ENCODE peak calls at places on chromosomes 6 and 20, in ten cellular contexts. K is lung, Z is Panc1, W is OCI-LY7, D is spleen, N is uterus, F is HCT116, G is IMR-90, X is adipocyte, A is H9. E is an unnamed sample.

GRCh38 chr20:31835977-31836852 is 9.2 kb downstream of the FOXS1 start:
- DNase-seq in K (peak; percentile 81), Z (no peak), W (no peak), D (no peak), N (peak; percentile 73), F (peak; percentile 51), G (peak; percentile 92), X (peak; percentile 87), A (no peak), E (peak; percentile 96)

GRCh38 chr6:26468829-26469228 is 11.1 kb downstream of the BTN2A1 start:
- DNase-seq in K (no peak), Z (no peak), W (no peak), D (no peak), N (no peak), F (no peak), G (no peak), X (no peak), A (no peak), E (no peak)

GRCh38 chr6:4264076-4264475 is 128.7 kb upstream of the ECI2 start:
- DNase-seq in K (no peak), Z (no peak), W (no peak), D (no peak), N (no peak), F (no peak), G (no peak), X (no peak), A (no peak), E (no peak)

GRCh38 chr6:111844376-111844775 is 28.9 kb downstream of the FYN start:
- DNase-seq in K (no peak), Z (no peak), W (no peak), D (no peak), N (no peak), F (no peak), G (no peak), X (no peak), A (no peak), E (no peak)

GRCh38 chr6:19369770-19370169 is 467.4 kb upstream of the ID4 start:
- DNase-seq in K (no peak), Z (no peak), W (no peak), D (no peak), N (no peak), F (no peak), G (no peak), X (peak; percentile 15), A (no peak), E (no peak)

GRCh38 chr20:63007472-63007721 is 633 bp upstream of the BHLHE23 start:
- DNase-seq in K (no peak), Z (no peak), W (no peak), D (no peak), N (no peak), F (no peak), G (no peak), X (no peak), A (no peak), E (no peak)

GRCh38 chr20:49999329-49999728 is 16.5 kb downstream of the SNAI1 start:
- DNase-seq in K (no peak), Z (no peak), W (no peak), D (no peak), N (no peak), F (no peak), G (no peak), X (no peak), A (no peak), E (no peak)

GRCh38 chr20:53844259-53844658 is 226.1 kb downstream of the BCAS1 start:
- DNase-seq in K (no peak), Z (no peak), W (no peak), D (no peak), N (no peak), F (no peak), G (no peak), X (no peak), A (no peak), E (no peak)

GRCh38 chr20:17611290-17611539 is 41.3 kb downstream of the DSTN start:
- DNase-seq in K (no peak), Z (no peak), W (no peak), D (no peak), N (no peak), F (no peak), G (no peak), X (no peak), A (no peak), E (peak; percentile 19)
- H3K4me1 ChIP-seq in K (peaks cover 22% of the 10 kb centered on the region), Z (peaks cover 60% of the 10 kb centered on the region), W (no peaks in the 10 kb centered on the region), D (peaks cover 7% of the 10 kb centered on the region), N (no peaks in the 10 kb centered on the region), F (no peaks in the 10 kb centered on the region), G (no peaks in the 10 kb centered on the region), X (peaks cover 28% of the 10 kb centered on the region), A (no peaks in the 10 kb centered on the region), E (peaks cover 13% of the 10 kb centered on the region)

GRCh38 chr6:108594640-108595039 is 33.9 kb downstream of the FOXO3 start:
- DNase-seq in K (peak; percentile 42), Z (no peak), W (no peak), D (no peak), N (no peak), F (no peak), G (no peak), X (peak; percentile 35), A (no peak), E (peak; percentile 57)

GRCh38 chr6:108597601-108598315 is 37.0 kb downstream of the FOXO3 start:
- DNase-seq in K (no peak), Z (no peak), W (peak; percentile 35), D (no peak), N (no peak), F (no peak), G (peak; percentile 38), X (no peak), A (no peak), E (no peak)

GRCh38 chr6:108598316-108598863 is 37.7 kb downstream of the FOXO3 start:
- DNase-seq in K (no peak), Z (no peak), W (peak; percentile 40), D (no peak), N (no peak), F (no peak), G (peak; percentile 47), X (peak; percentile 66), A (no peak), E (no peak)

GRCh38 chr6:108592371-108593337 is 31.9 kb downstream of the FOXO3 start:
- DNase-seq in K (no peak), Z (no peak), W (peak; percentile 93), D (peak; percentile 82), N (peak; percentile 61), F (no peak), G (peak; percentile 87), X (peak; percentile 74), A (no peak), E (peak; percentile 68)

DNA sequence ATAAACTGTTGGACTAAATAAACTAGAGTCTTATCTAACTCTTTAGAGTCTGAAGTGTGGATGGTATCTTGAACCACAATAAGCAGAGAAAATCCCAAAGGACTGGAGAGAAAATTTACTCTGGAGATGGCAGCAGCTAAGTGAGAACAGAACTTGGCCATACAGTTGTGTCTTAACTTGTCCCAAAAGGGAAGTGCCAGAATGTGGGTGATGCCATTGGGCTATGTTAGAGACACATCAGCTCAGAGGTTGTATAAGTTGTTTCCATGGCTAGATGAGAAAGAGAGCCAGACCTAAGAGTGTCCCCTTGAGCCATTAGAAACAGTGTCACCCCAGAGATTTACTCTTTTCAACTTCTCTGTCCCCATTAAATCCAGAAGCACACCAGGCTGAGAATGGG is 36.2 kb downstream of the FOXO3 start:
- DNase-seq in K (no peak), Z (no peak), W (peak; percentile 24), D (no peak), N (no peak), F (no peak), G (no peak), X (no peak), A (no peak), E (no peak)
- H3K4me1 ChIP-seq in K (peaks cover 17% of the 10 kb centered on the region), Z (peaks cover 12% of the 10 kb centered on the region), W (peaks cover 71% of the 10 kb centered on the region), D (peaks cover 50% of the 10 kb centered on the region), N (peaks cover 19% of the 10 kb centered on the region), F (peaks cover 6% of the 10 kb centered on the region), G (peaks cover 24% of the 10 kb centered on the region), X (peaks cover 77% of the 10 kb centered on the region), A (peaks cover 7% of the 10 kb centered on the region), E (peaks cover 70% of the 10 kb centered on the region)

GRCh38 chr20:19977373-19977770 is 39.8 kb upstream of the NAA20 start:
- DNase-seq in K (no peak), Z (no peak), W (no peak), D (no peak), N (no peak), F (no peak), G (no peak), X (no peak), A (no peak), E (no peak)

GRCh38 chr20:19975901-19976300 is 41.3 kb upstream of the NAA20 start:
- DNase-seq in K (no peak), Z (no peak), W (no peak), D (no peak), N (no peak), F (no peak), G (no peak), X (peak; percentile 45), A (no peak), E (no peak)

GRCh38 chr20:19976595-19977372 is 40.4 kb upstream of the NAA20 start:
- DNase-seq in K (peak; percentile 66), Z (no peak), W (no peak), D (no peak), N (peak; percentile 62), F (peak; percentile 63), G (peak; percentile 83), X (peak; percentile 89), A (no peak), E (peak; percentile 59)

GRCh38 chr20:19981091-19981490 is 36.1 kb upstream of the NAA20 start:
- DNase-seq in K (no peak), Z (no peak), W (no peak), D (no peak), N (no peak), F (peak; percentile 45), G (peak; percentile 59), X (peak; percentile 20), A (no peak), E (no peak)

DNA sequence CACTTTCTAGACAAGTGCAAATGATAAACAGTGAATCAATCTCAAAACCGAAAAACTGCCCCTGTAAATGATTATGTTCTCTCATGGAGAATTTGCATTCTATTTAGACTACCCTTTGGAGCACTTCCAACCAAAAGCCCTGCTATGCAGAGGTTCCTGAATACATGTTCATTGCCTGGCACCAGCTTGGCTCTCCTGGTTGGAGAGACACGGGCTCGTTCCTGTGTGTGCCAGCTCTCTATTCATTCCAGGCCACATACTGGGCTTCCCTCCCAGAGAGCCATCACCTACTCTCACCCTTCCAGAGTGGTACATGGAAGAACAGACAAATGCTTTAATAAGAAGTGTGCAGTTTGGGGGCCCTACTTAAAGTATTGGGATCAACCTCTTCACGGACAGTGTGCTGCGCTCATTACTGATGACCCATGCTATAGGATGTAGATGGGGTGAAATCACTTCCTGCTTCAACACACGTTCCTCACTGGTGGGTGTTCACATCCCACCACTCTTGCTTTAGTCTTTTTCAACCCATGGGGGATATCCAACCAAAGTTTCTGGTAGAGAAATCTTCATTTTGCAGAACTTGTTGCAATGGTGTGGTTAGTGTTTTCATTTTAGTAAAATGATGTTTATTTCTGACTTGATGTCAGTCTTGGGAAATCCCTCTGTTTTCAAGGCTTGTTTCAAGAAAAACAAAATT is 38.5 kb upstream of the NAA20 start:
- DNase-seq in K (no peak), Z (no peak), W (no peak), D (no peak), N (no peak), F (no peak), G (no peak), X (no peak), A (no peak), E (no peak)
- H3K4me1 ChIP-seq in K (peaks cover 27% of the 10 kb centered on the region), Z (peaks cover 69% of the 10 kb centered on the region), W (no peaks in the 10 kb centered on the region), D (peaks cover 36% of the 10 kb centered on the region), N (peaks cover 12% of the 10 kb centered on the region), F (peaks cover 53% of the 10 kb centered on the region), G (peaks cover 21% of the 10 kb centered on the region), X (peaks cover 49% of the 10 kb centered on the region), A (peaks cover 4% of the 10 kb centered on the region), E (no peaks in the 10 kb centered on the region)

GRCh38 chr6:35035481-35036030 is 105.6 kb downstream of the TCP11 start:
- DNase-seq in K (no peak), Z (no peak), W (no peak), D (no peak), N (no peak), F (no peak), G (no peak), X (no peak), A (no peak), E (no peak)

GRCh38 chr6:35031611-35032529 is 109.3 kb downstream of the TCP11 start:
- DNase-seq in K (no peak), Z (no peak), W (no peak), D (no peak), N (no peak), F (no peak), G (no peak), X (no peak), A (peak; percentile 16), E (no peak)

GRCh38 chr6:35036059-35036827 is 104.9 kb downstream of the TCP11 start:
- DNase-seq in K (peak; percentile 56), Z (no peak), W (no peak), D (no peak), N (no peak), F (no peak), G (no peak), X (no peak), A (no peak), E (no peak)

GRCh38 chr6:35034411-35035171 is 106.5 kb downstream of the TCP11 start:
- DNase-seq in K (peak; percentile 87), Z (no peak), W (no peak), D (no peak), N (no peak), F (no peak), G (no peak), X (no peak), A (peak; percentile 26), E (no peak)

GRCh38 chr6:35033683-35034082 is 107.5 kb downstream of the TCP11 start:
- DNase-seq in K (no peak), Z (no peak), W (no peak), D (no peak), N (no peak), F (no peak), G (no peak), X (no peak), A (peak; percentile 17), E (no peak)
- H3K4me1 ChIP-seq in K (peaks cover 22% of the 10 kb centered on the region), Z (no peaks in the 10 kb centered on the region), W (no peaks in the 10 kb centered on the region), D (peaks cover 24% of the 10 kb centered on the region), N (no peaks in the 10 kb centered on the region), F (no peaks in the 10 kb centered on the region), G (peaks cover 6% of the 10 kb centered on the region), X (peaks cover 20% of the 10 kb centered on the region), A (peaks cover 26% of the 10 kb centered on the region), E (peaks cover 43% of the 10 kb centered on the region)

E was measured in tibial artery.